ENCODE peak calls at places on chromosomes 16 and 17, in five cellular contexts. One of them, this sample, is unnamed.

GRCh38 chr16:53821957-53822625 is 118.1 kb downstream of the FTO start:
- DNase-seq in SHP77 treated with DMSO at 0.1 percent for 48 hours: no peak
- DNase-seq in psoas muscle: no peak
- DNase-seq in cardiac septum: no peak
- DNase-seq in NCI-H460: no peak
- DNase-seq in this sample: peak; percentile 11

GRCh38 chr16:1078579-1079021 is 6.1 kb downstream of the SSTR5 start:
- DNase-seq in SHP77 treated with DMSO at 0.1 percent for 48 hours: peak; percentile 90
- DNase-seq in psoas muscle: no peak
- DNase-seq in cardiac septum: no peak
- DNase-seq in NCI-H460: peak; percentile 75
- DNase-seq in this sample: peak; percentile 80

GRCh38 chr16:7405166-7405565 is 72.5 kb downstream of the RBFOX1 start:
- DNase-seq in SHP77 treated with DMSO at 0.1 percent for 48 hours: peak; percentile 49
- DNase-seq in psoas muscle: peak; percentile 79
- DNase-seq in cardiac septum: no peak
- DNase-seq in NCI-H460: no peak
- DNase-seq in this sample: no peak

GRCh38 chr16:15953477-15953876 is 4.1 kb downstream of the ABCC1 start:
- DNase-seq in SHP77 treated with DMSO at 0.1 percent for 48 hours: no peak
- DNase-seq in psoas muscle: no peak
- DNase-seq in cardiac septum: no peak
- DNase-seq in NCI-H460: no peak
- DNase-seq in this sample: no peak

GRCh38 chr17:7782237-7782636 is 51.8 kb upstream of the KDM6B start:
- DNase-seq in SHP77 treated with DMSO at 0.1 percent for 48 hours: no peak
- DNase-seq in psoas muscle: no peak
- DNase-seq in cardiac septum: no peak
- DNase-seq in NCI-H460: no peak
- DNase-seq in this sample: no peak

GRCh38 chr16:20363191-20363590 is 10.7 kb upstream of the UMOD start:
- DNase-seq in SHP77 treated with DMSO at 0.1 percent for 48 hours: no peak
- DNase-seq in psoas muscle: no peak
- DNase-seq in cardiac septum: no peak
- DNase-seq in NCI-H460: no peak
- DNase-seq in this sample: no peak

GRCh38 chr16:89407282-89407924 is 83.0 kb downstream of the ANKRD11 start:
- DNase-seq in SHP77 treated with DMSO at 0.1 percent for 48 hours: no peak
- DNase-seq in psoas muscle: no peak
- DNase-seq in cardiac septum: peak; percentile 84
- DNase-seq in NCI-H460: no peak
- DNase-seq in this sample: no peak

GRCh38 chr17:48336986-48337385 is 93.0 kb downstream of the SKAP1 start:
- DNase-seq in SHP77 treated with DMSO at 0.1 percent for 48 hours: no peak
- DNase-seq in psoas muscle: no peak
- DNase-seq in cardiac septum: no peak
- DNase-seq in NCI-H460: no peak
- DNase-seq in this sample: no peak

GRCh38 chr17:6374761-6375312 is 60.1 kb downstream of the AIPL1 start:
- DNase-seq in SHP77 treated with DMSO at 0.1 percent for 48 hours: no peak
- DNase-seq in psoas muscle: no peak
- DNase-seq in cardiac septum: no peak
- DNase-seq in NCI-H460: no peak
- DNase-seq in this sample: no peak

GRCh38 chr17:68456529-68457167 is 648 bp downstream of the WIPI1 start:
- DNase-seq in SHP77 treated with DMSO at 0.1 percent for 48 hours: peak; percentile 12
- DNase-seq in psoas muscle: peak; percentile 89
- DNase-seq in cardiac septum: peak; percentile 87
- DNase-seq in NCI-H460: peak; percentile 73
- DNase-seq in this sample: peak; percentile 59

This sample was measured in LoVo.